ENCODE peak calls at places on chromosomes 12 and 14, in six cellular contexts. One of them, this sample, is unnamed.

GRCh38 chr12:2640281-2640680 is 154.5 kb upstream of the FKBP4 start:
- DNase-seq in uterus: no peak
- DNase-seq in ovary: no peak
- DNase-seq in IMR-90: no peak
- DNase-seq in GM12892: no peak
- DNase-seq in A549: peak
- DNase-seq in this sample: no peak

GRCh38 chr12:84912191-84913142 is at the start of gene SLC6A15:
- DNase-seq in uterus: peak
- DNase-seq in ovary: no peak
- DNase-seq in IMR-90: peak
- DNase-seq in GM12892: peak
- DNase-seq in A549: peak
- DNase-seq in this sample: no peak

GRCh38 chr14:35405304-35405996 is 901 bp upstream of the NFKBIA start:
- DNase-seq in uterus: peak
- DNase-seq in ovary: peak
- DNase-seq in IMR-90: no peak
- DNase-seq in GM12892: no peak
- DNase-seq in A549: no peak
- DNase-seq in this sample: no peak

GRCh38 chr12:70241845-70242244 is 1.4 kb upstream of the CNOT2 start:
- DNase-seq in uterus: no peak
- DNase-seq in ovary: no peak
- DNase-seq in IMR-90: no peak
- DNase-seq in GM12892: no peak
- DNase-seq in A549: no peak
- DNase-seq in this sample: peak

GRCh38 chr14:54182419-54183040 is 214.3 kb upstream of the CDKN3 start:
- DNase-seq in uterus: no peak
- DNase-seq in ovary: no peak
- DNase-seq in IMR-90: peak
- DNase-seq in GM12892: no peak
- DNase-seq in A549: no peak
- DNase-seq in this sample: no peak

GRCh38 chr12:51391047-51391837 is at the start of gene GALNT6:
- DNase-seq in uterus: no peak
- DNase-seq in ovary: peak
- DNase-seq in IMR-90: no peak
- DNase-seq in GM12892: peak
- DNase-seq in A549: peak
- DNase-seq in this sample: peak

GRCh38 chr12:62983594-62983993 is 48.6 kb upstream of the PPM1H start:
- DNase-seq in uterus: no peak
- DNase-seq in ovary: no peak
- DNase-seq in IMR-90: no peak
- DNase-seq in GM12892: no peak
- DNase-seq in A549: no peak
- DNase-seq in this sample: peak

GRCh38 chr12:79194595-79194994 is 330.0 kb downstream of the SYT1 start:
- DNase-seq in uterus: no peak
- DNase-seq in ovary: no peak
- DNase-seq in IMR-90: peak
- DNase-seq in GM12892: no peak
- DNase-seq in A549: no peak
- DNase-seq in this sample: no peak

GRCh38 chr12:77058740-77059139 is 6.6 kb downstream of the E2F7 start:
- DNase-seq in uterus: no peak
- DNase-seq in ovary: no peak
- DNase-seq in IMR-90: peak
- DNase-seq in GM12892: no peak
- DNase-seq in A549: no peak
- DNase-seq in this sample: no peak

GRCh38 chr14:70785556-70785955 is 23.8 kb downstream of the MAP3K9 start:
- DNase-seq in uterus: no peak
- DNase-seq in ovary: no peak
- DNase-seq in IMR-90: no peak
- DNase-seq in GM12892: no peak
- DNase-seq in A549: no peak
- DNase-seq in this sample: no peak

GRCh38 chr12:122042910-122043309 is 21.2 kb downstream of the BCL7A start:
- DNase-seq in uterus: no peak
- DNase-seq in ovary: no peak
- DNase-seq in IMR-90: no peak
- DNase-seq in GM12892: no peak
- DNase-seq in A549: no peak
- DNase-seq in this sample: no peak

GRCh38 chr12:18653465-18653864 is 84.3 kb downstream of the PLCZ1 start:
- DNase-seq in uterus: no peak
- DNase-seq in ovary: no peak
- DNase-seq in IMR-90: no peak
- DNase-seq in GM12892: no peak
- DNase-seq in A549: no peak
- DNase-seq in this sample: no peak

GRCh38 chr14:105307052-105307727 is 6.4 kb upstream of the BRF1 start:
- DNase-seq in uterus: no peak
- DNase-seq in ovary: no peak
- DNase-seq in IMR-90: no peak
- DNase-seq in GM12892: no peak
- DNase-seq in A549: no peak
- DNase-seq in this sample: no peak

GRCh38 chr14:31716208-31716607 is 155.0 kb downstream of the NUBPL start:
- DNase-seq in uterus: no peak
- DNase-seq in ovary: no peak
- DNase-seq in IMR-90: peak
- DNase-seq in GM12892: no peak
- DNase-seq in A549: no peak
- DNase-seq in this sample: no peak

GRCh38 chr12:48980953-48981756 is 3.0 kb downstream of the WNT1 start:
- DNase-seq in uterus: no peak
- DNase-seq in ovary: no peak
- DNase-seq in IMR-90: peak
- DNase-seq in GM12892: no peak
- DNase-seq in A549: peak
- DNase-seq in this sample: peak

GRCh38 chr14:63897706-63898105 is 44.9 kb downstream of the SYNE2 start:
- DNase-seq in uterus: no peak
- DNase-seq in ovary: no peak
- DNase-seq in IMR-90: peak
- DNase-seq in GM12892: no peak
- DNase-seq in A549: no peak
- DNase-seq in this sample: no peak

GRCh38 chr12:61757831-61758505 is 502.2 kb upstream of the USP15 start:
- DNase-seq in uterus: no peak
- DNase-seq in ovary: no peak
- DNase-seq in IMR-90: no peak
- DNase-seq in GM12892: no peak
- DNase-seq in A549: no peak
- DNase-seq in this sample: no peak

GRCh38 chr14:88492272-88493089 is 62.3 kb downstream of the PTPN21 start:
- DNase-seq in uterus: peak
- DNase-seq in ovary: peak
- DNase-seq in IMR-90: peak
- DNase-seq in GM12892: peak
- DNase-seq in A549: peak
- DNase-seq in this sample: peak

GRCh38 chr14:88825078-88825458 is 617 bp downstream of the TTC8 start:
- DNase-seq in uterus: no peak
- DNase-seq in ovary: no peak
- DNase-seq in IMR-90: peak
- DNase-seq in GM12892: no peak
- DNase-seq in A549: peak
- DNase-seq in this sample: peak

GRCh38 chr12:132723764-132724140 is 13.1 kb downstream of the PGAM5 start:
- DNase-seq in uterus: no peak
- DNase-seq in ovary: no peak
- DNase-seq in IMR-90: peak
- DNase-seq in GM12892: no peak
- DNase-seq in A549: no peak
- DNase-seq in this sample: peak

GRCh38 chr14:74950795-74951442 is 4.5 kb downstream of the PGF start:
- DNase-seq in uterus: no peak
- DNase-seq in ovary: no peak
- DNase-seq in IMR-90: peak
- DNase-seq in GM12892: no peak
- DNase-seq in A549: no peak
- DNase-seq in this sample: no peak

GRCh38 chr12:92414383-92415065 is 268.9 kb upstream of the BTG1 start:
- DNase-seq in uterus: no peak
- DNase-seq in ovary: no peak
- DNase-seq in IMR-90: peak
- DNase-seq in GM12892: no peak
- DNase-seq in A549: no peak
- DNase-seq in this sample: no peak

GRCh38 chr12:7351177-7351576 is 47.3 kb downstream of the ACSM4 start:
- DNase-seq in uterus: no peak
- DNase-seq in ovary: no peak
- DNase-seq in IMR-90: no peak
- DNase-seq in GM12892: no peak
- DNase-seq in A549: no peak
- DNase-seq in this sample: no peak

DNA sequence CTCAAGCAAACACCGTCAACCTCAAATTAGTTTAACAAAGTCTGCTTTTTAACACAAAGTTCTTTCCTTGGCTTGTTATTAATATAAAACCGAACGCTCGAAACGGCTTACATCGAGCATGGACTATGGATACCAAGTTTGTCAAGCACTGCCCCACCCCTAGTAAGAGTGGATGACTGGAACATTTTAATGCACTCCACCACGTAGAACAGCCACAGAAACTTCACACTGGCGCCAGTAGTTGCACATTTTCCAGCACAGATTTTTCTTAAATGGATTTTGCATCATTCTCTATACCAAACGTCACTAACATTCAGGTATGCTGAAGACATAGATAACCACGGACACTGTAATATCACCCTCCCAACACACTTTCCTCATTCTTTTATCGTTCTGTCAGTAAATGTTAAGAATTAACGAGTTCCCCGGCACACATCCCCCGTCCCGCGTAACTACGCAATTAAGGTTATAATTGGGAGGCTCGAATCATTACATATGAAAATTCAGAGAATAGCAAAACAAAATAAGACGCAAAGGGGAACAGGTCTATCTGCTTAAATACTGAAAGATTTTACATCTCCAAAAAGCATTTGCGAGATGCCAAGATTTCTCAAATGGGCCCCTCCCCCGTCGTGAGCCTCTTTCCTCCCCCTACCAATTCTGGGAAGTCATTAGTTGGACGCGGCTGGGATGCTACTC is 990 bp downstream of the FERMT2 start:
- DNase-seq in uterus: no peak
- DNase-seq in ovary: no peak
- DNase-seq in IMR-90: peak
- DNase-seq in GM12892: no peak
- DNase-seq in A549: peak
- DNase-seq in this sample: no peak
- TF ChIP-seq POLR2A in uterus: peak
- TF ChIP-seq POLR2A in ovary: peak
- TF ChIP-seq POLR2A in IMR-90: no peak
- TF ChIP-seq POLR2A in GM12892: no peak
- TF ChIP-seq POLR2A in A549: no peak
- TF ChIP-seq POLR2A in this sample: no peak

GRCh38 chr14:103522649-103523582 is at the start of gene CKB:
- DNase-seq in uterus: peak
- DNase-seq in ovary: peak
- DNase-seq in IMR-90: peak
- DNase-seq in GM12892: no peak
- DNase-seq in A549: peak
- DNase-seq in this sample: peak
- TF ChIP-seq POLR2A in uterus: peak
- TF ChIP-seq POLR2A in ovary: peak
- TF ChIP-seq POLR2A in IMR-90: peak
- TF ChIP-seq POLR2A in GM12892: no peak
- TF ChIP-seq POLR2A in A549: peak
- TF ChIP-seq POLR2A in this sample: peak

DNA sequence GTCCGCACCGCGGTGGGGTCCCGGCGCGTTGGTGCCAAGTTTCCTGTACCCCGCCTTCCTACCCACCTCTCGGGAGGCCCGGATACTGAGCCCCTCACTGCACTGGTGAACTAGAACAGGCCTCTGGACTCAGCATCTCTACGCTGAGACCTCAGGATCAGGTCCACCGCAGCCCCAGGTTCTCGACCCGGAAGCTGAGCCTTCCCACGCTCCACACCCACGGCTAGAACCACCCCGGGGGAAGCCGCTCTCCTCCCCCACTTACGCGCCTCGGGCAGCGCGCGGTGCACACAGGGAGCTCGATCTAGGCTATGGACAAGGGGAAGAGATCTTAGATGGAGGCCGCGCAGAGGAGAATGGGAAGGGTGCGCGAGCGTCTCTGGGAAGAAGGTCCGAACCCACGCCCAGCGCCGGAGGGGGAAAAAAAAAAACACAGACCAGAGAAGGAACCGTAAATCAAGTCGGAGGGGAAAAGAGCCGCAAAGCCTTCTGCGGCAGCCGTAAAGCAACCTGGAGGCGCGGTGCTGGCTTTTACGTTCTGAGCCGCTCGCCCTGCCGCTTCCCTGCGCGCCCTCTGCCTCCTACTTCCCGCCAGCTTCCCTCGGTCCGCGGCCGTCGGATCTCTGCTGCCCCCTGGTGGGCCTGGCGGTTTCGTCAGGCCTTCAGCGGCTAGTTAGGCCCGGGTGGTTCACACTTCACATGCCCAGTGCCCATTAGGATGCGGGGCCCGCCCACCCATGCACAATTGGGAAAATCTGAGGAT is at the start of gene RAD52:
- DNase-seq in uterus: peak
- DNase-seq in ovary: peak
- DNase-seq in IMR-90: peak
- DNase-seq in GM12892: peak
- DNase-seq in A549: peak
- DNase-seq in this sample: peak
- TF ChIP-seq POLR2A in uterus: peak
- TF ChIP-seq POLR2A in ovary: peak
- TF ChIP-seq POLR2A in IMR-90: peak
- TF ChIP-seq POLR2A in GM12892: peak
- TF ChIP-seq POLR2A in A549: peak
- TF ChIP-seq POLR2A in this sample: peak

DNA sequence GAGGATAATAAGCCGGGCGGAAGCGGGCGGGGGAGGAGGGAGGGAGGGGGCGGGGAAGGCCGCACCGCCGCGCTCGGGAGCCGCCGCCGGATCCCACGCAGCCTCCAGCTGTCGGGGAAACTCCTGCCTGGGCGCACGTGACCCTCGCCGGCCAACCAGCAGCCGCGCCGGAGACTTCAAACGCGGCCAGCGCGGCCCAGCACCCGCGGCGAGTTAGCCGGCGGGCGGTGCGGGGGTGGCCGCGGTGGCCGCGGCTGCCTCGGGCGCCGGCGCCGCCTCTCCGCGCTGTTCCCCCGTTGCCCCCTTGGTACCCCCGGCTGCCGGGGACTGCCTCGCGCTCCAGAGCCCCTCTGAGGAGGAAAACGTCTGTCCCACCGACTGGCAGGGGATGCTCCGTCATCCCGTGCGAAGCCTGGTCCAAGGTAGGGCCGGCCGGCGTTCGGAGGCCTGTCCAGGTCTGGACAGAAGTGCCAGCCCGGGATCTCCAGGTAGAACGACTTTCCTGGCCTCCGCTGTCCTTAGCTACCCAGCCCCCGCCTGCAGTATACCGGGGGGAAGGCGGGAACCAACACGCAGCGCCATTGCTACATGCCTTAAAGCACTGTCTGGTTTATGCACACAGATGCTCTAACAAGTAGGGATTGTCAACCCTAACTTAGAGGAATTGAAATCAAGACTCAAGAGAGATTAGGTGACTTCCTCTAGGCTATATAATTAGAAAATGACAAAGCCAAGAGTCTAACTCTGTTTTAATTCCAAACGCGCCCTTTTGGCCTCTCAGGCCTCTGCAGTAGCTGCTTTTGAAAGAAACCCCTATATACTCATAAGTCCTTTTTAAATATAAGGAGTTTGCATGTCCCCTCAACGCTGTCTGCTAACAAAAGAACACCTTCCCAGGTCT is at the start of gene YAF2:
- DNase-seq in uterus: peak
- DNase-seq in ovary: peak
- DNase-seq in IMR-90: peak
- DNase-seq in GM12892: peak
- DNase-seq in A549: peak
- DNase-seq in this sample: peak
- TF ChIP-seq POLR2A in uterus: peak
- TF ChIP-seq POLR2A in ovary: peak
- TF ChIP-seq POLR2A in IMR-90: peak
- TF ChIP-seq POLR2A in GM12892: peak
- TF ChIP-seq POLR2A in A549: peak
- TF ChIP-seq POLR2A in this sample: peak